ENCODE peak calls at places on chromosome 14, in seven cellular contexts. L, U, E, R, X, Y and O are unnamed samples.

GRCh38 chr14:101469382-101470251 is 91.7 kb upstream of the DIO3 start:
- DNase-seq in L (no peak), U (no peak), E (no peak), R (no peak), X (no peak), Y (peak; percentile 19), O (no peak)

GRCh38 chr14:72154645-72155378 is 222.6 kb downstream of the RGS6 start:
- DNase-seq in L (no peak), U (no peak), E (no peak), R (no peak), X (no peak), Y (no peak), O (no peak)

GRCh38 chr14:50364792-50365191 is 31.9 kb downstream of the CDKL1 start:
- DNase-seq in L (no peak), U (no peak), E (no peak), R (no peak), X (no peak), Y (no peak), O (no peak)

GRCh38 chr14:92328664-92329255 is 5.8 kb downstream of the SLC24A4 start:
- DNase-seq in L (no peak), U (no peak), E (no peak), R (no peak), X (no peak), Y (no peak), O (no peak)

GRCh38 chr14:32078030-32078793 is 1.1 kb downstream of the ARHGAP5 start:
- DNase-seq in L (peak; percentile 24), U (no peak), E (no peak), R (peak; percentile 8), X (peak; percentile 14), Y (no peak), O (peak; percentile 62)

GRCh38 chr14:91796622-91797347 is 64.9 kb upstream of the CATSPERB start:
- DNase-seq in L (peak; percentile 28), U (no peak), E (no peak), R (no peak), X (no peak), Y (no peak), O (no peak)

GRCh38 chr14:68811161-68811560 is 18.3 kb upstream of the ZFP36L1 start:
- DNase-seq in L (no peak), U (no peak), E (no peak), R (no peak), X (no peak), Y (peak; percentile 23), O (no peak)

GRCh38 chr14:50550294-50550693 is 9.7 kb upstream of the ATL1 start:
- DNase-seq in L (no peak), U (no peak), E (no peak), R (no peak), X (no peak), Y (no peak), O (no peak)

GRCh38 chr14:51834218-51834617 is 26.2 kb upstream of the GNG2 start:
- DNase-seq in L (no peak), U (no peak), E (no peak), R (no peak), X (no peak), Y (no peak), O (no peak)

GRCh38 chr14:30550335-30550734 is 8.6 kb upstream of the G2E3 start:
- DNase-seq in L (peak; percentile 67), U (no peak), E (peak; percentile 37), R (no peak), X (no peak), Y (no peak), O (no peak)

DNA sequence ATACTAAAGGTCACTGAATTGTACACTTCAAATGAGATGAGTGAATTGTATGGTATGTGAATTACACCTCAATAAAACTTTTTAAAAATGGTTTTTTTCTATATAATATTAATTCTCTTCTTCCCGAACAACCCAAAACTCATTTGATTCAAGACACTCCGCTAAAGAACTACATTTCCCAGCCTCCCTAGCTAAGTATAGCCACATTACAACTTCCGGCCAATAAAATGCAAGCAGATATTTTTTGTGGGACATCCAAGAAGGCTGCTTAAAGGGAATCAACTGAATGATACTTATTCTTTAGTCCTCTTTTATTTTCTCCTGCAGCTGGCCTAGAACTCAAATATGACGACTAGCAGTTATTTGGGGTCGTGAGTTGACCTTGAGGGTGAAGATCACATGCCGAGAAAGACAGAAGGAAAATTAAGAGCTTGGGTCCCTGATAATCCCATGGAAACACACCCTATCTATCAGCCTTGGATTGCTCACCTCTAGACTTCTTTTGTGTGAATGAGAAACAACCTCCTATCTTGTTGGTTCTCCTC is 187.3 kb downstream of the TTC8 start:
- DNase-seq in L (no peak), U (no peak), E (no peak), R (no peak), X (no peak), Y (no peak), O (no peak)
- H3K4me1 ChIP-seq in L (no peaks in the 10 kb centered on the region), U (no peaks in the 10 kb centered on the region), E (no peaks in the 10 kb centered on the region), R (peaks cover 6% of the 10 kb centered on the region), X (no peaks in the 10 kb centered on the region), Y (no peaks in the 10 kb centered on the region), O (no peaks in the 10 kb centered on the region)

DNA sequence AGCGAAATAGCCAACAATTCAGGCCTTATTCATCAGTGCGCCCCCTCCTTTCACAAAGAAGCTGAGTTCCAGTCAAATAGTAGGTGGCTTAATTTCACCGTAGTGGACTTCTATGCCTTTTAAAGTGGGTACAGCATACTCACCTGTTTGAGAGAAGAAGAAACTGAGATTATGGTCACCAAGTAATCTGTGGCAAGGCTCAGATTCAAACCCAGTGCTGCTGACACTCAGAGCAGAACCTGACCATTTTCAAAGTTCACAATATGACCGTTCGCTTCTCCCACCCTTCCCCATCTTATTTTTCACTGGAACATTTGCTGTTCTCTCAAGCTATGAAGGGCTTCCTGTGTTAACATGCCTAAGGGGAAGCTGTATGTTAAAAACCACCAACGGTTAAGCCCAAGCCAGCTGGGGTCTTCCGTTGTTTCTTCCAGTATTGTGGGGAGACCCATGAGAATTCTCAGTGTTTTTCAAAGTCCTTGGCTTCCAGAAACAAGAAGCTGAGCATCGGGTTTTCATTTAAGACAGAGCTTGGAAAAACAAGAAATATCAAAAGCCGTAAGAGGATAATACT is 6.1 kb upstream of the PSMA6 start:
- DNase-seq in L (no peak), U (no peak), E (no peak), R (peak; percentile 72), X (no peak), Y (no peak), O (peak; percentile 85)
- H3K27ac ChIP-seq in L (no peak overlapping the region), U (no peak overlapping the region), E (no peak overlapping the region), R (peak overlapping the region; percentile 99), X (peak overlapping the region; percentile 78), Y (no peak overlapping the region), O (peak overlapping the region; percentile 97)

GRCh38 chr14:74953686-74954085 is 1.7 kb downstream of the PGF start:
- DNase-seq in L (no peak), U (no peak), E (no peak), R (no peak), X (no peak), Y (no peak), O (no peak)
- H2AFZ ChIP-seq in L (peak overlapping the region; percentile 65), U (no peak overlapping the region), E (no peak overlapping the region), R (no peak overlapping the region), X (no peak overlapping the region), Y (no peak overlapping the region), O (no peak overlapping the region)

DNA sequence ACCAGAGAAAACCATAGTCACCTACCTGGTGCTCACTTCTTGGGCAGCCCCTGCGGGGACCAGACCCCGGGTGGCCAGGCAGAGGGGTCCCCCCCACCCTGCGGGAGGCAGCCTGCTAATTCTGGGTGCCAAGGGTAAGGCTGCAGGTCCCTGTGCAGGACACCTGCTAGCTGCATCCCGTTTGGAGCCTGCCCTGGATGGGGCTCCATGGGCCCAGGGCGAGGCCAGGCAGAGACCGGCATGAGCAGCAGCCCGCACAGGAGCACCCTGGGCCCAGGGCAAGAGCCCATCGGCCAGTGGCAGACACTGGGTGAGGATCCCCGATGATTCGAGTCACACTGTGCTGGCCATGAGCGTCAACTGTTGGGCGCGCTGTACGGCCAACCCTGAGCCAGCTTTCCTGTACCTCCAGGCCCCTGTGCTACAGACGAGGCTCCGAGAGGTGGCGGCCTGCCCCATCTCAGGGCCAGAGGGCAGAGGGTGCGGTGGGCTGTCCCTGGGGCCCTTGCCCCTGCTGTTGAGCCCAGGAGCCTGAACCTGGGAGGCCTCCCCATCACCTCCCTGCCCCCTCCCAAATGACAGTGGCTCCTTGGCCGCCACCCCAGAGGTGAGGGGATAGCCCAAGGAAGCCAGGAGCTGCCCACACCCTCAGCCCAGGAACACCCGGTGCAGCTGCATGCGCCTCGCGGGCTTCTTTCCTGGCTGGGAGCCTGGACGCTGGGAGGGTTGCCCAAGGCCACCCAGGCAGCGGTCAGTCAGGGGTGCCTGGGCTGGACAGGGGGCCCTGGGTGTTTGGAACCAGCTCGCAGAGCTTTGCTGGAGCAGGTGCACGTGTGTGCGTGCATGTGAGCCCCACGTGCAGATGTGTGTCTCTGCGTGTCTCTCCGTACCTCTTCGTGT is 47.7 kb downstream of the CYP46A1 start:
- DNase-seq in L (no peak), U (no peak), E (peak; percentile 77), R (no peak), X (no peak), Y (peak; percentile 35), O (no peak)
- H3K4me1 ChIP-seq in L (peaks cover 3% of the 10 kb centered on the region), U (peaks cover 6% of the 10 kb centered on the region), E (no peaks in the 10 kb centered on the region), R (no peaks in the 10 kb centered on the region), X (no peaks in the 10 kb centered on the region), Y (no peaks in the 10 kb centered on the region), O (no peaks in the 10 kb centered on the region)